ENCODE peak calls at places on chromosomes 1 and 21, in five cellular contexts. One of them, this sample, is unnamed.

GRCh38 chr21:39125752-39126485 is 57.3 kb downstream of the PSMG1 start:
- DNase-seq in right cardiac atrium: no peak
- DNase-seq in HCT116: peak
- DNase-seq in dorsolateral prefrontal cortex: peak
- DNase-seq in astrocyte: peak
- DNase-seq in this sample: no peak

GRCh38 chr1:183278736-183279591 is 92.9 kb downstream of the LAMC2 start:
- DNase-seq in right cardiac atrium: peak
- DNase-seq in HCT116: no peak
- DNase-seq in dorsolateral prefrontal cortex: no peak
- DNase-seq in astrocyte: peak
- DNase-seq in this sample: no peak

GRCh38 chr1:185835191-185835590 is 101.0 kb downstream of the HMCN1 start:
- DNase-seq in right cardiac atrium: no peak
- DNase-seq in HCT116: no peak
- DNase-seq in dorsolateral prefrontal cortex: no peak
- DNase-seq in astrocyte: no peak
- DNase-seq in this sample: no peak

GRCh38 chr1:61640531-61641125 is 84.3 kb downstream of the TM2D1 start:
- DNase-seq in right cardiac atrium: no peak
- DNase-seq in HCT116: no peak
- DNase-seq in dorsolateral prefrontal cortex: no peak
- DNase-seq in astrocyte: no peak
- DNase-seq in this sample: no peak

GRCh38 chr1:151924691-151925587 is 15.6 kb upstream of the THEM4 start:
- DNase-seq in right cardiac atrium: no peak
- DNase-seq in HCT116: no peak
- DNase-seq in dorsolateral prefrontal cortex: no peak
- DNase-seq in astrocyte: no peak
- DNase-seq in this sample: no peak

GRCh38 chr1:168218647-168219046 is 7.2 kb upstream of the SFT2D2 start:
- DNase-seq in right cardiac atrium: no peak
- DNase-seq in HCT116: no peak
- DNase-seq in dorsolateral prefrontal cortex: no peak
- DNase-seq in astrocyte: no peak
- DNase-seq in this sample: no peak

GRCh38 chr21:36603221-36603620 is 95.7 kb upstream of the SIM2 start:
- DNase-seq in right cardiac atrium: no peak
- DNase-seq in HCT116: no peak
- DNase-seq in dorsolateral prefrontal cortex: no peak
- DNase-seq in astrocyte: no peak
- DNase-seq in this sample: no peak

GRCh38 chr1:41109316-41110263 is 88.1 kb upstream of the SLFNL1 start:
- DNase-seq in right cardiac atrium: peak
- DNase-seq in HCT116: peak
- DNase-seq in dorsolateral prefrontal cortex: peak
- DNase-seq in astrocyte: peak
- DNase-seq in this sample: no peak

GRCh38 chr1:111463029-111463683 is 10.6 kb upstream of the C1orf162 start:
- DNase-seq in right cardiac atrium: no peak
- DNase-seq in HCT116: no peak
- DNase-seq in dorsolateral prefrontal cortex: no peak
- DNase-seq in astrocyte: peak
- DNase-seq in this sample: no peak

GRCh38 chr1:204294371-204294770 is 65.4 kb downstream of the PLEKHA6 start:
- DNase-seq in right cardiac atrium: peak
- DNase-seq in HCT116: no peak
- DNase-seq in dorsolateral prefrontal cortex: no peak
- DNase-seq in astrocyte: peak
- DNase-seq in this sample: no peak

GRCh38 chr1:219798283-219799030 is 129.9 kb downstream of the SLC30A10 start:
- DNase-seq in right cardiac atrium: no peak
- DNase-seq in HCT116: no peak
- DNase-seq in dorsolateral prefrontal cortex: no peak
- DNase-seq in astrocyte: peak
- DNase-seq in this sample: no peak

GRCh38 chr21:44331650-44332306 is 7.4 kb downstream of the CFAP410 start:
- DNase-seq in right cardiac atrium: no peak
- DNase-seq in HCT116: no peak
- DNase-seq in dorsolateral prefrontal cortex: peak
- DNase-seq in astrocyte: no peak
- DNase-seq in this sample: no peak

GRCh38 chr1:84428220-84428619 is 29.9 kb downstream of the DNASE2B start:
- DNase-seq in right cardiac atrium: no peak
- DNase-seq in HCT116: no peak
- DNase-seq in dorsolateral prefrontal cortex: no peak
- DNase-seq in astrocyte: no peak
- DNase-seq in this sample: no peak

GRCh38 chr1:60978421-60979357 is 103.7 kb upstream of the NFIA start:
- DNase-seq in right cardiac atrium: no peak
- DNase-seq in HCT116: no peak
- DNase-seq in dorsolateral prefrontal cortex: no peak
- DNase-seq in astrocyte: no peak
- DNase-seq in this sample: no peak

GRCh38 chr1:19484793-19485361 is 462 bp downstream of the CAPZB start:
- DNase-seq in right cardiac atrium: no peak
- DNase-seq in HCT116: no peak
- DNase-seq in dorsolateral prefrontal cortex: no peak
- DNase-seq in astrocyte: no peak
- DNase-seq in this sample: no peak

DNA sequence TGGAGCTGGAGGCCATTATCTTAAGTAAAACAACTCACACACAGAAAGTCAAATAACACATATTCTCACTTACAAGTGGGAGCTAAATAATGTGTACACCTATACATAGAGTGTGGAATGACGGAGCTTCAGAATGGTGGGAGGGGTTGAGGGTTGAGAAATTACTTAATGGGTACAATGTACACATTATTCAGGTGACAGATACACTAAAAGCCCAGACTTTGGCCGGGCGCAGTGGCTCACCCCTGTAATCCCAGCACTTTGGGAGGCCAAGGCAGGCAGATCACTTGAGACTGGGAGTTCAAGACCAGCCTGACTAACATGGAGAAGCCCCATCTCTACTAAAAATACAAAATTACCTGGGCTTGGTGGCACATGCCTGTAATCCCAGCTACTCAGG is 24.9 kb upstream of the LRIG2 start:
- DNase-seq in right cardiac atrium: no peak
- DNase-seq in HCT116: no peak
- DNase-seq in dorsolateral prefrontal cortex: no peak
- DNase-seq in astrocyte: no peak
- DNase-seq in this sample: no peak
- H3K27ac ChIP-seq in right cardiac atrium: no peak
- H3K27ac ChIP-seq in HCT116: no peak
- H3K27ac ChIP-seq in dorsolateral prefrontal cortex: no peak
- H3K27ac ChIP-seq in astrocyte: no peak
- H3K27ac ChIP-seq in this sample: no peak

DNA sequence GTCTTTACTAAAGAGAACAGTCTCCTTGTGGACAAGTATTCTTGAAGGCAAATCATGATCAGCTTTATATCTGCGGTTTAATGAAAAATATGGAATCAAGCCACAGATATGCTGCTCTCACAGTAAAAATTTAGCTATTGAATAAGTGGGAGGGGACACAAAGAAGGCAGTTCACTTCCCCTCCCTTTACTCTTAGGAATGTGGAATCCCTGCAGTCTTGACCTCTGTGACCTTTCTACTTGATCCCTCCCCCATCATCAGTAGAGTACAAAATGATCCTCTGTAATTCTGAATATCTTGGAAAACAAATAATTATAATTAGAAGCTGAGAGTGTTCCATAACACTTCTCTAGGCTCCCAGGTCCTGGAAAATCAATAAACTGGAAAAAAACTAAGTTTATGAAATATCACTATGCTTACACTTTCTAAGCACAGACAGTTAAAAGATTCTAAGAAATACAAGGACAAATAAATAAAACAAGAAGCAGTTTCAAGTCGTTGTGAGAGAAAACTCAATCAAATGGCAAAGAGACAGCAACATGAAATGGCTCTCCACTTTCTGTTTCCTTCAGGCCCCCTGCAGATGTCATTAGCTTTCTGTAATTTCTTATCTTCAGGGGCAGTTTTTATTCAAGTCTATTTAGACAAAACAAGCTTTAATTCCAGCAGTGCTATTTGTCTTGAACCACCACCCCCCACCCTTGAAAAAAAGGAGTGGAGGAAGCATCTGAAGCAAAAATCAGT is 136.5 kb upstream of the HOOK1 start:
- DNase-seq in right cardiac atrium: no peak
- DNase-seq in HCT116: no peak
- DNase-seq in dorsolateral prefrontal cortex: no peak
- DNase-seq in astrocyte: peak
- DNase-seq in this sample: no peak
- H3K27ac ChIP-seq in right cardiac atrium: no peak
- H3K27ac ChIP-seq in HCT116: no peak
- H3K27ac ChIP-seq in dorsolateral prefrontal cortex: no peak
- H3K27ac ChIP-seq in astrocyte: peak
- H3K27ac ChIP-seq in this sample: no peak

DNA sequence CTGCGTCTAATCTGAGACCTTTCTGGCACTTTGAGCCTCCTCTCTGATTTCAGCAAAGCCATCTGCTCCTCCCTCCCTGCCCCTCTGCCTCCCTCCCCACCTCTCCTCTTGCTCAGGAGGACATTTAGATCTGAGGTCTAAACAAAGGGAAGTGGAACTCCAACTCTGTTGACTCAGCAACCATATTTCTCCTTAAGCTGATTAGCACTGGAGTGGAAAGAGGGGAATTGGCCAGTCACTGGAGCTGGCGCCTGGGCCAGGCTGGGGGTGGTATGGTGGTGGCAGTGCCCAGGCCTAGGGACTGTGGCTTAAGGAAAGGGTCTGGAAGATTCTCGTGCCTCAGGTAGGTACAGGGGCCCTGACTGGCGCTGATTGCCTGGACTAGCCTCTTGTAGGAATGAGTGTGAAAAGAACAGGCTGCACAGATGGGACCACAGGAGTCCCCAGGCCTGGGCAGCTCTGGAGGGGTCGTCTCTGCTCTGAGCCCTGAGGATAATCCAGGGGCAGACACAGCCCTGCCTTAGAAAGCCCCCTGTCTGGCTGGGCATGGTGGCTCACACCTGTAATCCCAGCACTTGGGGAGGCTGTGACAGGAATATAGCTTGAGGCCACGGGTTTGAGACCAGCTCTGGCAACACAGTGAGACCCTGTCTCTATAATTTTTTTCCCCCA is 11.9 kb downstream of the SH2D2A start:
- DNase-seq in right cardiac atrium: no peak
- DNase-seq in HCT116: no peak
- DNase-seq in dorsolateral prefrontal cortex: no peak
- DNase-seq in astrocyte: peak
- DNase-seq in this sample: no peak
- H3K27ac ChIP-seq in right cardiac atrium: no peak
- H3K27ac ChIP-seq in HCT116: no peak
- H3K27ac ChIP-seq in dorsolateral prefrontal cortex: no peak
- H3K27ac ChIP-seq in astrocyte: no peak
- H3K27ac ChIP-seq in this sample: no peak

GRCh38 chr1:32150847-32151246 is 28.6 kb upstream of the TXLNA start:
- DNase-seq in right cardiac atrium: no peak
- DNase-seq in HCT116: no peak
- DNase-seq in dorsolateral prefrontal cortex: no peak
- DNase-seq in astrocyte: peak
- DNase-seq in this sample: no peak
- H3K27ac ChIP-seq in right cardiac atrium: no peak
- H3K27ac ChIP-seq in HCT116: no peak
- H3K27ac ChIP-seq in dorsolateral prefrontal cortex: no peak
- H3K27ac ChIP-seq in astrocyte: no peak
- H3K27ac ChIP-seq in this sample: no peak

GRCh38 chr1:95217371-95217770 is 16.6 kb upstream of the RWDD3 start:
- DNase-seq in right cardiac atrium: no peak
- DNase-seq in HCT116: no peak
- DNase-seq in dorsolateral prefrontal cortex: no peak
- DNase-seq in astrocyte: no peak
- DNase-seq in this sample: no peak
- H3K27ac ChIP-seq in right cardiac atrium: no peak
- H3K27ac ChIP-seq in HCT116: no peak
- H3K27ac ChIP-seq in dorsolateral prefrontal cortex: no peak
- H3K27ac ChIP-seq in astrocyte: no peak
- H3K27ac ChIP-seq in this sample: no peak

GRCh38 chr1:55503663-55504305 is 288.6 kb upstream of the USP24 start:
- DNase-seq in right cardiac atrium: no peak
- DNase-seq in HCT116: no peak
- DNase-seq in dorsolateral prefrontal cortex: no peak
- DNase-seq in astrocyte: peak
- DNase-seq in this sample: no peak

GRCh38 chr1:55505326-55505725 is 290.2 kb upstream of the USP24 start:
- DNase-seq in right cardiac atrium: no peak
- DNase-seq in HCT116: no peak
- DNase-seq in dorsolateral prefrontal cortex: no peak
- DNase-seq in astrocyte: no peak
- DNase-seq in this sample: no peak

GRCh38 chr1:55507578-55507931 is 292.4 kb upstream of the USP24 start:
- DNase-seq in right cardiac atrium: no peak
- DNase-seq in HCT116: no peak
- DNase-seq in dorsolateral prefrontal cortex: no peak
- DNase-seq in astrocyte: no peak
- DNase-seq in this sample: no peak

GRCh38 chr1:55504306-55504706 is 289.1 kb upstream of the USP24 start:
- DNase-seq in right cardiac atrium: peak
- DNase-seq in HCT116: no peak
- DNase-seq in dorsolateral prefrontal cortex: no peak
- DNase-seq in astrocyte: no peak
- DNase-seq in this sample: no peak

GRCh38 chr1:55506686-55507577 is 291.8 kb upstream of the USP24 start:
- DNase-seq in right cardiac atrium: no peak
- DNase-seq in HCT116: no peak
- DNase-seq in dorsolateral prefrontal cortex: no peak
- DNase-seq in astrocyte: no peak
- DNase-seq in this sample: no peak
- H3K27ac ChIP-seq in right cardiac atrium: no peak
- H3K27ac ChIP-seq in HCT116: no peak
- H3K27ac ChIP-seq in dorsolateral prefrontal cortex: no peak
- H3K27ac ChIP-seq in astrocyte: peak
- H3K27ac ChIP-seq in this sample: no peak

DNA sequence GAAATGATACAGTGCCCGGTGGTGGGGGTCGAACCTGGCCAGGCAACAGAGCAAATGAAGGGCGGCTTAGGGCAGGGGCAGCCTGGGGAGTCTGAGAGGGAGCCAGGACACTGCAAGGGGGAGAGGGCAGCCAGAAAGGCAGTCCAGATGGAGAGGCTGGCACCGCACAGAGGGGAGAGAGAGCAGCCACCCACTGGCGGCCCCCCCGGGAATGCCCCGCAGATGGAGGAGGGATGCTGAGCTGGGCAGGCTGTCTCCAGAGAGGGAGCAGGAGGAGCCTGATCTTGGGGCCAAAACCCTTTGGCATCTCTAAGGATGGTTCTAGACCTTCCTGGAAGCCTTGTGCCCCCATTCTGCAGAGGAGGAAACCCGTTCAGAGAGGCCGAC is 112.3 kb downstream of the LACTBL1 start:
- DNase-seq in right cardiac atrium: no peak
- DNase-seq in HCT116: no peak
- DNase-seq in dorsolateral prefrontal cortex: no peak
- DNase-seq in astrocyte: no peak
- DNase-seq in this sample: no peak
- H3K27ac ChIP-seq in right cardiac atrium: no peak
- H3K27ac ChIP-seq in HCT116: no peak
- H3K27ac ChIP-seq in dorsolateral prefrontal cortex: peak
- H3K27ac ChIP-seq in astrocyte: no peak
- H3K27ac ChIP-seq in this sample: no peak

DNA sequence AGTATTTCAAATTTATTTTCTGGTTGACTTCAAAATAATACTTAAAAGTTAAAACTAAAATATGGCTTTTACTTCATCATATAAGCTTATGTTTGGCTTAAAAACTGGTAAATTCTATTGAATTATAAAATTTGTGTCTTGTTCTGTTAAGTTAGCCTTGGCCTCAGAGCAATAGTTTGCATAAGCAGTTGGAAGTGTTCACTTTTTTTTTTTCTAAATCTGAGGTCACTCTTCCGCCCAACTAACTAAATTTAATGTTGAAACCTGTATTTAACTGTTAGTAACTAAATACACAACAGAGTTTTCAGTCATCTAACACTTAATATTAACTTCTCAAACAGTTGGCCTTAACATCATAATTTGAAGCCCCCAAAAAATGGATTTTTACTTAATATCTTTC is 871.7 kb upstream of the ADAMTS5 start:
- DNase-seq in right cardiac atrium: no peak
- DNase-seq in HCT116: no peak
- DNase-seq in dorsolateral prefrontal cortex: no peak
- DNase-seq in astrocyte: no peak
- DNase-seq in this sample: no peak
- H3K27ac ChIP-seq in right cardiac atrium: no peak
- H3K27ac ChIP-seq in HCT116: no peak
- H3K27ac ChIP-seq in dorsolateral prefrontal cortex: no peak
- H3K27ac ChIP-seq in astrocyte: no peak
- H3K27ac ChIP-seq in this sample: no peak